ENCODE peak calls at places on chromosomes 16 and 17, in ten cellular contexts. One of them, this sample, is unnamed.

GRCh38 chr16:81855552-81856153 is 76.6 kb downstream of the PLCG2 start:
- DNase-seq in upper lobe of right lung: no peak
- DNase-seq in heart right ventricle: no peak
- DNase-seq in BJ: no peak
- DNase-seq in endothelial cell: no peak
- DNase-seq in T1000: no peak
- DNase-seq in KG1: no peak
- DNase-seq in T-helper 1 cell: no peak
- DNase-seq in stomach: no peak
- DNase-seq in KBM-7: no peak
- DNase-seq in this sample: no peak

GRCh38 chr16:55842369-55843104 is 9.6 kb upstream of the CES1 start:
- DNase-seq in heart right ventricle: peak; percentile 35
- DNase-seq in KG1: no peak
- DNase-seq in upper lobe of right lung: no peak
- DNase-seq in endothelial cell: peak; percentile 34
- DNase-seq in KBM-7: peak; percentile 55
- DNase-seq in BJ: no peak
- DNase-seq in T1000: no peak
- DNase-seq in T-helper 1 cell: no peak
- DNase-seq in stomach: no peak
- DNase-seq in this sample: no peak

GRCh38 chr16:19137201-19137601 is 23.4 kb downstream of the ITPRIPL2 start:
- DNase-seq in heart right ventricle: no peak
- DNase-seq in KG1: no peak
- DNase-seq in stomach: no peak
- DNase-seq in KBM-7: no peak
- DNase-seq in T1000: no peak
- DNase-seq in T-helper 1 cell: no peak
- DNase-seq in endothelial cell: no peak
- DNase-seq in upper lobe of right lung: no peak
- DNase-seq in BJ: no peak
- DNase-seq in this sample: no peak

GRCh38 chr16:61616088-61616487 is 420.1 kb downstream of the CDH8 start:
- DNase-seq in T-helper 1 cell: no peak
- DNase-seq in heart right ventricle: no peak
- DNase-seq in stomach: no peak
- DNase-seq in KG1: no peak
- DNase-seq in T1000: no peak
- DNase-seq in upper lobe of right lung: no peak
- DNase-seq in BJ: no peak
- DNase-seq in KBM-7: no peak
- DNase-seq in endothelial cell: no peak
- DNase-seq in this sample: no peak

GRCh38 chr17:1882836-1883235 is 53.0 kb downstream of the RPA1 start:
- DNase-seq in upper lobe of right lung: peak; percentile 32
- DNase-seq in T-helper 1 cell: no peak
- DNase-seq in endothelial cell: peak; percentile 34
- DNase-seq in KG1: no peak
- DNase-seq in heart right ventricle: no peak
- DNase-seq in stomach: no peak
- DNase-seq in KBM-7: peak; percentile 44
- DNase-seq in T1000: no peak
- DNase-seq in BJ: no peak
- DNase-seq in this sample: no peak

GRCh38 chr17:61185385-61185784 is 214.3 kb upstream of the TBX2 start:
- DNase-seq in endothelial cell: no peak
- DNase-seq in T-helper 1 cell: no peak
- DNase-seq in T1000: no peak
- DNase-seq in KBM-7: no peak
- DNase-seq in stomach: no peak
- DNase-seq in KG1: no peak
- DNase-seq in upper lobe of right lung: no peak
- DNase-seq in BJ: no peak
- DNase-seq in heart right ventricle: no peak
- DNase-seq in this sample: no peak

GRCh38 chr16:59612094-59612493 is 878.0 kb upstream of the GOT2 start:
- DNase-seq in upper lobe of right lung: no peak
- DNase-seq in endothelial cell: no peak
- DNase-seq in stomach: no peak
- DNase-seq in heart right ventricle: no peak
- DNase-seq in T-helper 1 cell: no peak
- DNase-seq in KG1: no peak
- DNase-seq in KBM-7: no peak
- DNase-seq in BJ: no peak
- DNase-seq in T1000: no peak
- DNase-seq in this sample: no peak

GRCh38 chr16:87150359-87151280 is 166.6 kb downstream of the C16orf95 start:
- DNase-seq in endothelial cell: no peak
- DNase-seq in heart right ventricle: no peak
- DNase-seq in BJ: no peak
- DNase-seq in stomach: no peak
- DNase-seq in T1000: no peak
- DNase-seq in KBM-7: no peak
- DNase-seq in KG1: no peak
- DNase-seq in upper lobe of right lung: no peak
- DNase-seq in T-helper 1 cell: no peak
- DNase-seq in this sample: no peak

GRCh38 chr16:57957396-57958392 is 13.2 kb downstream of the CNGB1 start:
- DNase-seq in KG1: no peak
- DNase-seq in T-helper 1 cell: no peak
- DNase-seq in upper lobe of right lung: peak; percentile 62
- DNase-seq in KBM-7: no peak
- DNase-seq in endothelial cell: no peak
- DNase-seq in heart right ventricle: no peak
- DNase-seq in stomach: no peak
- DNase-seq in T1000: no peak
- DNase-seq in BJ: no peak
- DNase-seq in this sample: no peak

GRCh38 chr17:59466943-59467801 is 98.2 kb upstream of the DHX40 start:
- DNase-seq in BJ: no peak
- DNase-seq in KBM-7: no peak
- DNase-seq in upper lobe of right lung: no peak
- DNase-seq in heart right ventricle: no peak
- DNase-seq in endothelial cell: no peak
- DNase-seq in KG1: no peak
- DNase-seq in T-helper 1 cell: no peak
- DNase-seq in T1000: no peak
- DNase-seq in stomach: no peak
- DNase-seq in this sample: no peak

GRCh38 chr17:11618861-11619566 is 20.7 kb downstream of the DNAH9 start:
- DNase-seq in T-helper 1 cell: no peak
- DNase-seq in stomach: peak; percentile 87
- DNase-seq in KG1: no peak
- DNase-seq in endothelial cell: no peak
- DNase-seq in KBM-7: no peak
- DNase-seq in upper lobe of right lung: no peak
- DNase-seq in heart right ventricle: peak; percentile 47
- DNase-seq in T1000: no peak
- DNase-seq in BJ: no peak
- DNase-seq in this sample: peak; percentile 55

GRCh38 chr17:48625502-48626201 is 506 bp downstream of the HOXB9 start:
- DNase-seq in KG1: no peak
- DNase-seq in stomach: peak; percentile 46
- DNase-seq in heart right ventricle: no peak
- DNase-seq in KBM-7: peak; percentile 38
- DNase-seq in upper lobe of right lung: no peak
- DNase-seq in endothelial cell: no peak
- DNase-seq in BJ: no peak
- DNase-seq in T-helper 1 cell: no peak
- DNase-seq in T1000: no peak
- DNase-seq in this sample: no peak

GRCh38 chr17:81012574-81013447 is 21.2 kb downstream of the CHMP6 start:
- DNase-seq in BJ: no peak
- DNase-seq in stomach: no peak
- DNase-seq in heart right ventricle: no peak
- DNase-seq in T-helper 1 cell: no peak
- DNase-seq in T1000: no peak
- DNase-seq in endothelial cell: no peak
- DNase-seq in upper lobe of right lung: peak; percentile 46
- DNase-seq in KBM-7: no peak
- DNase-seq in KG1: no peak
- DNase-seq in this sample: no peak

GRCh38 chr17:80108321-80108971 is 7.1 kb downstream of the GAA start:
- DNase-seq in endothelial cell: no peak
- DNase-seq in BJ: no peak
- DNase-seq in T-helper 1 cell: no peak
- DNase-seq in KBM-7: no peak
- DNase-seq in heart right ventricle: no peak
- DNase-seq in upper lobe of right lung: peak; percentile 55
- DNase-seq in T1000: no peak
- DNase-seq in KG1: no peak
- DNase-seq in stomach: no peak
- DNase-seq in this sample: no peak